ENCODE peak calls at places on chromosomes 4 and X, in eight cellular contexts. E, Y, V, T, W, N, G and M are unnamed samples.

GRCh38 chrX:1323315-1323714 is 13.3 kb upstream of the IL3RA start:
- DNase-seq in Y (peak; percentile 70), W (peak; percentile 71), G (no peak), V (no peak), N (peak; percentile 65), E (peak; percentile 76), T (peak; percentile 22), M (peak; percentile 89)

GRCh38 chrX:16205840-16206239 is 38.6 kb downstream of the MAGEB17 start:
- DNase-seq in Y (no peak), V (no peak), G (no peak), T (no peak), W (no peak), E (no peak), N (no peak), M (no peak)

GRCh38 chr4:155800685-155801343 is 42.0 kb downstream of the GUCY1B1 start:
- DNase-seq in N (no peak), W (no peak), V (no peak), E (no peak), G (no peak), T (no peak), Y (no peak), M (no peak)

GRCh38 chr4:82900016-82900334 is 560 bp upstream of the THAP9 start:
- DNase-seq in T (peak; percentile 55), Y (no peak), V (no peak), G (peak; percentile 44), W (no peak), N (no peak), E (no peak), M (peak; percentile 54)

GRCh38 chrX:108131471-108131870 is 39.9 kb downstream of the ATG4A start:
- DNase-seq in Y (no peak), W (no peak), N (no peak), V (no peak), T (no peak), E (no peak), G (peak; percentile 42), M (no peak)

GRCh38 chr4:133943081-133943480 is 258.5 kb downstream of the PABPC4L start:
- DNase-seq in N (no peak), G (no peak), W (no peak), Y (no peak), V (no peak), E (no peak), T (no peak), M (no peak)

GRCh38 chr4:152975615-152976465 is 39.7 kb downstream of the FHDC1 start:
- DNase-seq in Y (no peak), T (no peak), W (no peak), G (no peak), N (no peak), E (no peak), V (no peak), M (no peak)

GRCh38 chrX:110847334-110847733 is 51.7 kb upstream of the CHRDL1 start:
- DNase-seq in E (no peak), T (peak; percentile 67), W (no peak), G (peak; percentile 63), Y (peak; percentile 41), V (no peak), N (peak; percentile 24), M (peak; percentile 52)

GRCh38 chr4:56733352-56733751 is 52.3 kb upstream of the HOPX start:
- DNase-seq in N (no peak), E (no peak), T (no peak), V (no peak), Y (no peak), W (no peak), G (no peak), M (no peak)

GRCh38 chr4:100372432-100372831 is 145.4 kb downstream of the EMCN start:
- DNase-seq in G (no peak), N (no peak), E (no peak), W (no peak), Y (no peak), V (no peak), T (peak; percentile 58), M (peak; percentile 26)

GRCh38 chr4:89324671-89325070 is 17.1 kb upstream of the GPRIN3 start:
- DNase-seq in V (no peak), E (no peak), W (no peak), T (peak; percentile 67), G (peak; percentile 0), N (no peak), Y (no peak), M (peak; percentile 21)

GRCh38 chrX:150683536-150684146 is 9.6 kb upstream of the MTMR1 start:
- DNase-seq in N (no peak), E (no peak), W (no peak), Y (peak; percentile 41), T (peak; percentile 57), V (no peak), G (peak; percentile 33), M (peak; percentile 52)

GRCh38 chr4:150038335-150039076 is 39.7 kb upstream of the DCLK2 start:
- DNase-seq in T (no peak), G (no peak), V (no peak), N (peak; percentile 31), Y (no peak), W (no peak), E (no peak), M (peak; percentile 60)

GRCh38 chr4:186191266-186192067 is at the start of gene CYP4V2:
- DNase-seq in G (peak; percentile 72), Y (peak; percentile 88), W (peak; percentile 91), V (peak; percentile 94), N (peak; percentile 76), E (peak; percentile 91), T (peak; percentile 76), M (peak; percentile 95)

GRCh38 chr4:186190456-186191265 is 706 bp upstream of the CYP4V2 start:
- DNase-seq in G (no peak), V (peak; percentile 81), E (peak; percentile 84), Y (no peak), W (no peak), N (no peak), T (peak; percentile 27), M (peak; percentile 61)

GRCh38 chr4:186193851-186194250 is 2.5 kb downstream of the CYP4V2 start:
- DNase-seq in T (no peak), V (no peak), G (no peak), E (no peak), W (no peak), Y (no peak), N (no peak), M (no peak)

GRCh38 chr4:186189656-186190055 is 1.7 kb upstream of the CYP4V2 start:
- DNase-seq in E (no peak), W (no peak), V (no peak), Y (no peak), T (no peak), N (no peak), G (no peak), M (no peak)

GRCh38 chr4:186192068-186192751 is 843 bp downstream of the CYP4V2 start:
- DNase-seq in T (peak; percentile 52), W (no peak), N (no peak), Y (peak; percentile 61), E (no peak), V (no peak), G (peak; percentile 48), M (peak; percentile 48)
- H3K4me3 ChIP-seq in T (peak overlapping the region; percentile 78), W (peak overlapping the region; percentile 92), N (peak overlapping the region; percentile 89), Y (peak overlapping the region; percentile 79), E (peak overlapping the region; percentile 86), V (peak overlapping the region; percentile 88), G (peak overlapping the region; percentile 75), M (peak overlapping the region; percentile 99)

GRCh38 chr4:3246458-3247398 is 2.2 kb upstream of the MSANTD1 start:
- DNase-seq in E (peak; percentile 50), V (no peak), G (no peak), Y (no peak), N (no peak), W (no peak), T (no peak), M (no peak)
- TF ChIP-seq CTCF in E (no peak), V (no peak), G (no peak), Y (no peak), N (no peak), W (no peak), T (peak; percentile 3), M (no peak)

GRCh38 chr4:159386620-159387019 is 283.7 kb downstream of the RAPGEF2 start:
- DNase-seq in E (no peak), G (no peak), N (no peak), V (no peak), T (no peak), W (no peak), Y (no peak), M (no peak)

GRCh38 chr4:159384017-159384416 is 281.1 kb downstream of the RAPGEF2 start:
- DNase-seq in V (no peak), Y (no peak), G (no peak), W (no peak), E (no peak), T (no peak), N (no peak), M (no peak)

GRCh38 chr4:159382875-159383568 is 280.1 kb downstream of the RAPGEF2 start:
- DNase-seq in N (no peak), E (no peak), Y (no peak), T (no peak), V (no peak), G (no peak), W (no peak), M (no peak)

GRCh38 chr4:159384619-159385018 is 281.7 kb downstream of the RAPGEF2 start:
- DNase-seq in G (no peak), E (no peak), Y (no peak), T (peak; percentile 37), W (no peak), N (no peak), V (no peak), M (no peak)

DNA sequence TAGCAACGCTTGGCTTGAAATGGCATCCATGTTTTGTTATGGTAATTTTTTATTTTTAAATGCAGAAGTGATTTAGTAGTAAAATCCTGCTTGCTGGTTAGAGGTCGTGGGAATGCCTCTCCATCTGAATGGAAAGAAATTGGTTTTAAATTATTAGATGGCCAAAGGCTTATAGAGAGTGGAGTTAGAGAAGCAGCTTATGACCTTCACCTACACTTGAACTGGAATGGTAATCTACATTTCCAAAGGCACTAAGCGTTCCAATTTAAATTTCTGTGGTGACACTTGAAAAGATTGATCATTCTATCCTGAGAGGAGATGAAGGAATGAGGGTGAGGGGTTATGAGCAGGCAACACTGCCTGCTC is 280.7 kb downstream of the RAPGEF2 start:
- DNase-seq in V (no peak), E (no peak), N (no peak), T (no peak), Y (no peak), W (no peak), G (no peak), M (no peak)
- H3K4me3 ChIP-seq in V (no peak overlapping the region), E (no peak overlapping the region), N (no peak overlapping the region), T (no peak overlapping the region), Y (no peak overlapping the region), W (no peak overlapping the region), G (no peak overlapping the region), M (no peak overlapping the region)

DNA sequence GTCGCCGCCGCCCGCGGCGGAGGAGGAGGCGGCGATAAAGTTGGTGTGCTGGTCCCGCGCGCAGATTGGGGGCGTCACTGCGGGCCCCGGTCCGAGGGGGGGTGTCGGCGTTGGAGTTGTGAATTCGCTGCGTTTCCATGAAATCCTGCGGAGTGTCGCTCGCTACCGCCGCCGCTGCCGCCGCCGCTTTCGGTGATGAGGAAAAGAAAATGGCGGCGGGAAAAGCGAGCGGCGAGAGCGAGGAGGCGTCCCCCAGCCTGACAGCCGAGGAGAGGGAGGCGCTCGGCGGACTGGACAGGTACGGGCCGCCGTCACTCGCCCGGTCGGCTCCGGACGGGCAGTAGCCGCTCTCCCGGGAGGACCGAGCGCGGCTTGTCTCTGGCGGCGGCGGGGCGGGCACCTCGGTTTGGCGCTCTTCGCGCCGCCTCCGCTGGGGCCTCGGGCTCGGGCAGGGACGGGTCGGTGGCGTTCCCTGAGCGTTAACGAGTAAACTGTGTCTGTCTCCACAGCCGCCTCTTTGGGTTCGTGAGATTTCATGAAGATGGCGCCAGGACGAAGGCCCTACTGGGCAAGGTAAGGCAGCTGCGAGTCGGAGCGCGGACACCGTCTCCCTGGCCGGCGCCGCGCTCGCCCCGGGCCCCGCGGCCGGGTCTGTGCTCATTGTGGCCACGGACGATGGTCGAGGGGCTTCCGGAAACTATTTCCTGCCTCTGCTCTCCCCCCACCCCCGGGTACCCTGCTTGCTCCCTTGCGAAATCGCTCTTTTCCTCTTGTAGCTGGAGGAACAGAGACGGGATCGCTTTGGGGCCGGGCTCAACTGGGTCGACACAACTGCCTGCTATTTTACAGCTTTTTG is 655 bp downstream of the KDM6A start:
- DNase-seq in Y (peak; percentile 48), N (no peak), G (peak; percentile 44), V (peak; percentile 76), E (peak; percentile 84), T (peak; percentile 45), W (peak; percentile 68), M (peak; percentile 43)
- TF ChIP-seq CTCF in Y (no peak), N (no peak), G (peak; percentile 10), V (no peak), E (no peak), T (no peak), W (no peak), M (no peak)